ENCODE peak calls at places on chromosomes 7 and 10, in seven cellular contexts. L is pancreas, J is heart right ventricle, Z is psoas muscle, X is H9, I is AG09309, Q is astrocyte of the cerebellum. A is an unnamed sample.

GRCh38 chr10:17175551-17175950 is 25.9 kb downstream of the TRDMT1 start:
- DNase-seq in L (no peak), J (no peak), Z (no peak), X (no peak), I (no peak), Q (no peak), A (peak; percentile 45)

GRCh38 chr7:83655951-83656556 is 7.1 kb upstream of the SEMA3E start:
- DNase-seq in L (no peak), J (no peak), Z (no peak), X (no peak), I (peak; percentile 4), Q (peak; percentile 45), A (peak; percentile 38)

GRCh38 chr7:43112941-43113621 is 634 bp downstream of the HECW1 start:
- DNase-seq in L (peak; percentile 64), J (peak; percentile 20), Z (peak; percentile 21), X (peak; percentile 82), I (no peak), Q (peak; percentile 49), A (peak; percentile 54)

GRCh38 chr7:29557954-29558353 is 5.7 kb upstream of the PRR15 start:
- DNase-seq in L (no peak), J (no peak), Z (no peak), X (peak; percentile 63), I (no peak), Q (no peak), A (peak; percentile 44)

GRCh38 chr7:94855589-94855988 is 51.8 kb upstream of the PPP1R9A start:
- DNase-seq in L (no peak), J (no peak), Z (no peak), X (no peak), I (no peak), Q (no peak), A (no peak)

GRCh38 chr10:86868353-86868752 is 89.1 kb downstream of the MMRN2 start:
- DNase-seq in L (no peak), J (no peak), Z (no peak), X (peak; percentile 92), I (no peak), Q (peak; percentile 44), A (no peak)

GRCh38 chr10:8365935-8366911 is 311.7 kb downstream of the GATA3 start:
- DNase-seq in L (no peak), J (no peak), Z (no peak), X (no peak), I (peak; percentile 67), Q (peak; percentile 13), A (no peak)

GRCh38 chr7:158550886-158551452 is 36.7 kb downstream of the PTPRN2 start:
- DNase-seq in L (peak; percentile 40), J (no peak), Z (no peak), X (no peak), I (no peak), Q (no peak), A (no peak)

GRCh38 chr10:68333058-68333395 is 299 bp upstream of the PBLD start:
- DNase-seq in L (no peak), J (no peak), Z (no peak), X (no peak), I (peak; percentile 31), Q (no peak), A (no peak)

GRCh38 chr7:90111-91063 is 102.0 kb upstream of the FAM20C start:
- DNase-seq in L (no peak), J (no peak), Z (no peak), X (no peak), I (peak; percentile 77), Q (no peak), A (peak; percentile 87)

GRCh38 chr7:24773646-24774045 is 16.4 kb upstream of the GSDME start:
- DNase-seq in L (no peak), J (no peak), Z (no peak), X (no peak), I (no peak), Q (no peak), A (no peak)

GRCh38 chr10:119233821-119234220 is 26.4 kb downstream of the GRK5 start:
- DNase-seq in L (no peak), J (no peak), Z (no peak), X (no peak), I (no peak), Q (no peak), A (peak; percentile 32)

GRCh38 chr7:750111-750905 is 23.2 kb upstream of the PRKAR1B start:
- DNase-seq in L (peak; percentile 24), J (no peak), Z (no peak), X (no peak), I (no peak), Q (no peak), A (no peak)

GRCh38 chr7:155806096-155806871 is 6.0 kb downstream of the SHH start:
- DNase-seq in L (peak; percentile 51), J (no peak), Z (no peak), X (peak; percentile 59), I (no peak), Q (no peak), A (no peak)

GRCh38 chr7:73972614-73973013 is 55.4 kb upstream of the ELN start:
- DNase-seq in L (no peak), J (no peak), Z (no peak), X (no peak), I (no peak), Q (no peak), A (no peak)

GRCh38 chr7:64180989-64181388 is 26.0 kb upstream of the ZNF735 start:
- DNase-seq in L (no peak), J (no peak), Z (no peak), X (no peak), I (no peak), Q (no peak), A (no peak)
- TF ChIP-seq CTCF in L (no peak), J (peak; percentile 37), Z (no peak), X (peak; percentile 37), I (peak; percentile 13), Q (no peak), A (no peak)

GRCh38 chr10:21122907-21123306 is 225.8 kb upstream of the NEBL start:
- DNase-seq in L (no peak), J (no peak), Z (no peak), X (no peak), I (no peak), Q (no peak), A (no peak)
- TF ChIP-seq CTCF in L (no peak), J (no peak), Z (no peak), X (no peak), I (no peak), Q (no peak), A (peak; percentile 63)

DNA sequence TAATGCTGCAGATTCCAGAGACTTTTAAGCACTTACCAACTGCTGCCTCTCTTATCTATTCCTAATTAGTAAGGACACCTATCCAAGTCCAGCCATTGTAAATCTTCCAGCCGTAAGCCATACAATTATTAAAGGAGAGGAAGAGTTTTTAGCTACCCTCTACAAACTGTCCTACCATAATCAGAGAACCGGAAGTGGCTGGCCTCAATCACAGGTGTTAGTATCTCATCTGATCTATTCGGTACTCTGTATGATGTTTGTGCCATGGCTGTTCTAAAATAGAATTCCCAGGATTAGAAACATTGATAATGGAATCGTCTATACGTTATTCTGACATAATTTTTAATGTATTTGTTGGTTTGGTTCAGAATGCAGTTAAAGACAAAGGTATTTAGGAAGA is 102.8 kb downstream of the MICU1 start:
- DNase-seq in L (no peak), J (no peak), Z (no peak), X (no peak), I (no peak), Q (no peak), A (no peak)
- TF ChIP-seq CTCF in L (no peak), J (no peak), Z (no peak), X (no peak), I (no peak), Q (no peak), A (no peak)

GRCh38 chr10:72875250-72876055 is 18.1 kb upstream of the OIT3 start:
- DNase-seq in L (no peak), J (no peak), Z (no peak), X (no peak), I (peak; percentile 3), Q (peak; percentile 15), A (peak; percentile 6)
- TF ChIP-seq CTCF in L (peak; percentile 7), J (peak; percentile 45), Z (peak; percentile 49), X (peak; percentile 69), I (peak; percentile 44), Q (peak; percentile 49), A (peak; percentile 46)

GRCh38 chr7:128148676-128149075 is 92.4 kb upstream of the LEP start:
- DNase-seq in L (no peak), J (no peak), Z (no peak), X (no peak), I (no peak), Q (no peak), A (no peak)
- TF ChIP-seq CTCF in L (no peak), J (no peak), Z (no peak), X (no peak), I (no peak), Q (no peak), A (no peak)

A was measured in foreskin fibroblast.